ENCODE peak calls at places on chromosomes 4 and X, in seven cellular contexts. N, Q, K, D, E, S and V are unnamed samples.
A peak's percentile ranks its signal among the peaks of the same experiment; 100 is the strongest.

GRCh38 chr4:55161739-55162138 is 36.3 kb upstream of the KDR start:
- DNase-seq in N (no peak), Q (no peak), K (no peak), D (no peak), E (no peak), S (no peak), V (no peak)

GRCh38 chr4:3861720-3862639 is 95.8 kb downstream of the ADRA2C start:
- DNase-seq in N (no peak), Q (no peak), K (no peak), D (no peak), E (no peak), S (no peak), V (no peak)

GRCh38 chr4:39521253-39521908 is 5.9 kb downstream of the UGDH start:
- DNase-seq in N (no peak), Q (no peak), K (no peak), D (no peak), E (no peak), S (no peak), V (no peak)

GRCh38 chrX:140725500-140725899 is 15.9 kb downstream of the LINC00632 start:
- DNase-seq in N (no peak), Q (no peak), K (no peak), D (no peak), E (no peak), S (no peak), V (no peak)

GRCh38 chrX:16589211-16589610 is 60.7 kb upstream of the S100G start:
- DNase-seq in N (no peak), Q (no peak), K (no peak), D (no peak), E (no peak), S (no peak), V (no peak)

GRCh38 chr4:11487876-11488545 is 59.3 kb upstream of the HS3ST1 start:
- DNase-seq in N (no peak), Q (no peak), K (no peak), D (no peak), E (no peak), S (no peak), V (no peak)

GRCh38 chr4:105140684-105141490 is 5.8 kb upstream of the TET2 start:
- DNase-seq in N (no peak), Q (no peak), K (peak; percentile 34), D (peak; percentile 49), E (peak; percentile 56), S (peak; percentile 68), V (peak; percentile 25)

GRCh38 chr4:185304944-185305690 is 90.6 kb downstream of the LRP2BP start:
- DNase-seq in N (peak; percentile 33), Q (no peak), K (peak; percentile 43), D (peak; percentile 44), E (no peak), S (peak; percentile 79), V (no peak)

GRCh38 chrX:97211070-97211469 is 327.4 kb downstream of the RPA4 start:
- DNase-seq in N (no peak), Q (no peak), K (no peak), D (no peak), E (no peak), S (no peak), V (no peak)

GRCh38 chr4:5037553-5038551 is 13.4 kb upstream of the STK32B start:
- DNase-seq in N (no peak), Q (no peak), K (no peak), D (peak; percentile 37), E (no peak), S (no peak), V (no peak)

GRCh38 chr4:186304216-186304615 is 38.2 kb downstream of the F11 start:
- DNase-seq in N (no peak), Q (no peak), K (no peak), D (no peak), E (no peak), S (no peak), V (no peak)

GRCh38 chrX:13051529-13052172 is 7.2 kb upstream of the FAM9C start:
- DNase-seq in N (no peak), Q (no peak), K (no peak), D (no peak), E (peak; percentile 73), S (no peak), V (peak; percentile 67)

GRCh38 chrX:103927030-103927429 is 35.4 kb upstream of the TMSB15B start:
- DNase-seq in N (no peak), Q (no peak), K (no peak), D (no peak), E (no peak), S (no peak), V (no peak)

DNA sequence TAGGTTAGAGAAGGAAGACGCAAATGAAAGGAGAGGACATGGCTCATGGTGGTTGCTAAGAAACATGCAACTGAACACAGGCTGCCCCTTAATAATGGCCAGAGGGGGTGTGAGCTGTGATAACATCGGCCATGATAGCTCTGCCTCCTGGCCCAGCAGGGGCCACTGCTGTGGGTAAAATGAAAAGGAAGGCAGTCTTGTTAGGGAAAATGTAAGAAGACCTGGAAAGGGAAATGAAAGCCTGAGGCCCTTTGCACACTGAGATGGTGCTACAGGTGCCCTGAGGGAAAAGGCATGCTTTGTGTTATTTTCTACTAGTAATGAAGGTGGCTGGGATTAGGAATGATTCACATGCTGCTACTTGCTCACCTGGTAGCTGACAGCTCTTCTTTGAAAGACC is 123.6 kb upstream of the MID1 start:
- DNase-seq in N (no peak), Q (no peak), K (no peak), D (no peak), E (no peak), S (no peak), V (no peak)
- H3K27me3 ChIP-seq in N (no peaks in the 10 kb centered on the region), Q (no peaks in the 10 kb centered on the region), K (no peaks in the 10 kb centered on the region), D (no peaks in the 10 kb centered on the region), E (no peaks in the 10 kb centered on the region), S (no peaks in the 10 kb centered on the region), V (no peaks in the 10 kb centered on the region)

GRCh38 chr4:139865537-139865936 is 199.9 kb downstream of the MGST2 start:
- DNase-seq in N (no peak), Q (no peak), K (no peak), D (no peak), E (no peak), S (no peak), V (no peak)

GRCh38 chr4:139872274-139872673 is 206.7 kb downstream of the MGST2 start:
- DNase-seq in N (no peak), Q (no peak), K (peak; percentile 16), D (no peak), E (no peak), S (no peak), V (no peak)

GRCh38 chr4:139866270-139866962 is 200.8 kb downstream of the MGST2 start:
- DNase-seq in N (no peak), Q (no peak), K (no peak), D (no peak), E (no peak), S (no peak), V (no peak)

GRCh38 chr4:139873111-139873866 is 207.7 kb downstream of the MGST2 start:
- DNase-seq in N (no peak), Q (no peak), K (no peak), D (no peak), E (no peak), S (no peak), V (no peak)

DNA sequence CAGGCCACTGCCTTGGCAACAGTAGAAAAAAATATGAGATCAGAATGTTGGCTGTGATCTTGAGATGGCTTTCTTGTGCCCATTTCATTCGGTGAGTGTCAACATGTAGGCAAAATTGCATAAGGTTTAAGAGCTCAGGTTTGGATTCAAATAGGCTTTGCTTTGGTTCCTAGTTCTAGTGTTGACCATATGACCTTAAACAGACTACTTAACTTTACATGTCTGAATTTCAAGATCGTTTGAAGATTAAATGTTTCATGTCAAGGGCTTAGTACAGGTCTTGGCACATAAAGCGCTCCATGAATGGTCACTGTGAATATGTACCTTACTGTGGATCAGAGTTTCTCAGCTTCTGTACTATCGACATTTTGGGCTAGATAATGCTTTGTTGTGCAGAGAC is 204.2 kb downstream of the MGST2 start:
- DNase-seq in N (no peak), Q (no peak), K (no peak), D (no peak), E (no peak), S (no peak), V (no peak)
- H3K4me3 ChIP-seq in N (no peak overlapping the region), Q (no peak overlapping the region), K (no peak overlapping the region), D (no peak overlapping the region), E (no peak overlapping the region), S (no peak overlapping the region), V (no peak overlapping the region)

GRCh38 chrX:536616-537015 is 94.0 kb upstream of the SHOX start:
- DNase-seq in N (no peak), Q (no peak), K (no peak), D (no peak), E (no peak), S (no peak), V (no peak)

GRCh38 chrX:534804-535203 is 95.8 kb upstream of the SHOX start:
- DNase-seq in N (no peak), Q (no peak), K (no peak), D (no peak), E (no peak), S (no peak), V (no peak)

GRCh38 chrX:531611-531936 is 99.0 kb upstream of the SHOX start:
- DNase-seq in N (no peak), Q (no peak), K (no peak), D (no peak), E (no peak), S (peak; percentile 46), V (no peak)

GRCh38 chrX:526295-527224 is 104.0 kb upstream of the SHOX start:
- DNase-seq in N (no peak), Q (no peak), K (no peak), D (peak; percentile 46), E (no peak), S (peak; percentile 34), V (no peak)

GRCh38 chrX:530726-531610 is 99.6 kb upstream of the SHOX start:
- DNase-seq in N (no peak), Q (no peak), K (no peak), D (no peak), E (no peak), S (peak; percentile 59), V (no peak)
- H3K4me1 ChIP-seq in N (peaks cover 12% of the 10 kb centered on the region), Q (no peaks in the 10 kb centered on the region), K (no peaks in the 10 kb centered on the region), D (peaks cover 10% of the 10 kb centered on the region), E (no peaks in the 10 kb centered on the region), S (peaks cover 11% of the 10 kb centered on the region), V (no peaks in the 10 kb centered on the region)

GRCh38 chrX:137031517-137032377 is 2.0 kb downstream of the GPR101 start:
- DNase-seq in N (no peak), Q (no peak), K (peak; percentile 64), D (no peak), E (no peak), S (peak; percentile 68), V (no peak)

GRCh38 chrX:137032841-137033773 is 688 bp downstream of the GPR101 start:
- DNase-seq in N (no peak), Q (no peak), K (no peak), D (no peak), E (no peak), S (peak; percentile 12), V (no peak)

GRCh38 chrX:137033774-137034507 is at the start of gene GPR101:
- DNase-seq in N (no peak), Q (no peak), K (no peak), D (no peak), E (no peak), S (peak; percentile 38), V (no peak)

GRCh38 chrX:137032378-137032694 is 1.5 kb downstream of the GPR101 start:
- DNase-seq in N (no peak), Q (no peak), K (no peak), D (no peak), E (no peak), S (no peak), V (no peak)

DNA sequence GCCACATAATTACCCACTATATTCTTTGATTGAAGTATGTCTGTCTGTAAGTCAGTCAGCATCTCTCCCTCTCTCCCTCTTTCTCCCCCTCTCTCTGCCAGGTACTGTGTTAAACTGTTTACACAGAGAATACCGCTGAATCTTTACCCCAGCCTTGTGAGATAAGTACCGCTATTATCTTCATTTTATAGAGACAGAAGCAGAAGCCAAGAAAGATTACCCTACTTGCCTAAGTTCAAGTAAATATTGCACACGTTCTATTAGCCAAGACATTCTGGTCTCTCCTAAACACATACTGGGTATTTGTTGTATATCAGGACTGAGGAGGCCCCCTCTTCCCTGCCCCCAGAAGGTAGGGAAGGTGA is 695 bp upstream of the GPR101 start:
- DNase-seq in N (no peak), Q (no peak), K (no peak), D (peak; percentile 1), E (no peak), S (no peak), V (no peak)
- H3K27me3 ChIP-seq in N (peaks cover 77% of the 10 kb centered on the region), Q (no peaks in the 10 kb centered on the region), K (peaks cover 89% of the 10 kb centered on the region), D (no peaks in the 10 kb centered on the region), E (peaks cover 15% of the 10 kb centered on the region), S (peaks cover 85% of the 10 kb centered on the region), V (peaks cover 18% of the 10 kb centered on the region)